ENCODE peak calls at places on chromosomes 13 and 19, in six cellular contexts. S is OCI-LY7, Q is heart right ventricle, L is psoas muscle, G is lower lobe of right lung, P is iPS DF 6.9. I is an unnamed sample.

GRCh38 chr19:4831351-4832340 is at the start of gene TICAM1:
- DNase-seq in S (peak; percentile 70), Q (peak; percentile 82), L (peak; percentile 79), G (peak; percentile 87), P (no peak), I (peak; percentile 83)

GRCh38 chr19:38355728-38356725 is 18.3 kb upstream of the PSMD8 start:
- DNase-seq in S (no peak), Q (no peak), L (no peak), G (no peak), P (no peak), I (no peak)

GRCh38 chr13:94595943-94596574 is at the start of gene TGDS:
- DNase-seq in S (peak; percentile 89), Q (peak; percentile 91), L (peak; percentile 92), G (peak; percentile 96), P (peak; percentile 90), I (peak; percentile 92)

GRCh38 chr19:4859697-4860096 is 7.8 kb downstream of the PLIN3 start:
- DNase-seq in S (no peak), Q (no peak), L (no peak), G (no peak), P (no peak), I (no peak)

GRCh38 chr19:50794074-50794777 is 4.0 kb downstream of the ACP4 start:
- DNase-seq in S (peak; percentile 62), Q (no peak), L (no peak), G (no peak), P (no peak), I (no peak)

GRCh38 chr13:32001392-32001768 is 30.2 kb upstream of the FRY start:
- DNase-seq in S (peak; percentile 38), Q (peak; percentile 24), L (no peak), G (no peak), P (peak; percentile 25), I (peak; percentile 51)

GRCh38 chr13:29509999-29510586 is 85.4 kb downstream of the SLC7A1 start:
- DNase-seq in S (no peak), Q (no peak), L (no peak), G (no peak), P (no peak), I (no peak)

GRCh38 chr19:38740252-38740592 is 4.1 kb downstream of the CAPN12 start:
- DNase-seq in S (no peak), Q (no peak), L (no peak), G (peak; percentile 18), P (no peak), I (no peak)

GRCh38 chr19:23817519-23817918 is 58.8 kb upstream of the ZNF681 start:
- DNase-seq in S (peak; percentile 82), Q (peak; percentile 21), L (no peak), G (no peak), P (peak; percentile 25), I (no peak)

GRCh38 chr13:73171926-73172325 is 113.1 kb downstream of the KLF5 start:
- DNase-seq in S (no peak), Q (no peak), L (no peak), G (no peak), P (no peak), I (no peak)

GRCh38 chr13:61107989-61108388 is 307.7 kb downstream of the PCDH20 start:
- DNase-seq in S (no peak), Q (no peak), L (no peak), G (no peak), P (no peak), I (no peak)

GRCh38 chr19:56153507-56153906 is 12.4 kb downstream of the ZNF444 start:
- DNase-seq in S (no peak), Q (no peak), L (no peak), G (no peak), P (peak; percentile 63), I (no peak)

DNA sequence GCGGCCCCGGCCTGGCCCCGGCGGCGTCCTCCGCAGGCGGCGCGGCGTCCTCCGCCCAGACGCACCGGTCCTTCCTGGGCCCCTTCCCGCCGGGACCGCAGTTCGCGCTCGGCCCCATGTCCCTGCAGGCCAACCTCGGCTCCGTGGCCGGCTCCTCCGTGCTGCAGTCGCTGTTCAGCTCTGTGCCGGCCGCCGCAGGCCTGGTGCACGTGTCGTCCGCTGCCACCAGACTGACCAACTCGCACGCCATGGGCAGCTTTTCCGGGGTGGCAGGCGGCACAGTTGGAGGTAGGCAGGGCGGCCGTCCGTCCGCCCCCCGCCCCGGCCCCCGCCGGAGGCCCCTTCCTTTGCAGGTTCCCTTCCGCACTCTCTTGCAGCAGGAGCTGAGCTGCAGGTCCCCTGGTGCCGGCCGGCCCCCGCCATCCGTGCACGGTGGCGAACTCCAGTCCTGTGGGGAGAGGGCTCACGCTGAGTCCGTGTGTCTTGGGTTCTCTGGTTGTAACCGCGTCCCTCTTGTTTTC is 9.2 kb downstream of the PLEKHJ1 start:
- DNase-seq in S (no peak), Q (no peak), L (no peak), G (no peak), P (no peak), I (no peak)
- H3K36me3 ChIP-seq in S (peaks cover 78% of the 10 kb centered on the region), Q (peaks cover 91% of the 10 kb centered on the region), L (peaks cover 13% of the 10 kb centered on the region), G (peaks cover 97% of the 10 kb centered on the region), P (peaks cover 46% of the 10 kb centered on the region), I (peaks cover 84% of the 10 kb centered on the region)

GRCh38 chr19:42189133-42189532 is 28.3 kb downstream of the DEDD2 start:
- DNase-seq in S (no peak), Q (no peak), L (no peak), G (no peak), P (no peak), I (no peak)
- H3K4me1 ChIP-seq in S (peaks cover 15% of the 10 kb centered on the region), Q (no peaks in the 10 kb centered on the region), L (no peaks in the 10 kb centered on the region), G (peaks cover 30% of the 10 kb centered on the region), P (no peaks in the 10 kb centered on the region), I (no peaks in the 10 kb centered on the region)

GRCh38 chr13:110635405-110636002 is 20.2 kb downstream of the NAXD start:
- DNase-seq in S (no peak), Q (no peak), L (no peak), G (peak; percentile 33), P (no peak), I (no peak)

GRCh38 chr13:110634558-110634957 is 19.2 kb downstream of the NAXD start:
- DNase-seq in S (no peak), Q (no peak), L (no peak), G (peak; percentile 20), P (no peak), I (no peak)

GRCh38 chr13:110636053-110636475 is 20.7 kb downstream of the NAXD start:
- DNase-seq in S (no peak), Q (no peak), L (no peak), G (peak; percentile 28), P (no peak), I (no peak)

GRCh38 chr13:110636701-110637201 is 21.4 kb downstream of the NAXD start:
- DNase-seq in S (no peak), Q (no peak), L (no peak), G (peak; percentile 41), P (no peak), I (no peak)

DNA sequence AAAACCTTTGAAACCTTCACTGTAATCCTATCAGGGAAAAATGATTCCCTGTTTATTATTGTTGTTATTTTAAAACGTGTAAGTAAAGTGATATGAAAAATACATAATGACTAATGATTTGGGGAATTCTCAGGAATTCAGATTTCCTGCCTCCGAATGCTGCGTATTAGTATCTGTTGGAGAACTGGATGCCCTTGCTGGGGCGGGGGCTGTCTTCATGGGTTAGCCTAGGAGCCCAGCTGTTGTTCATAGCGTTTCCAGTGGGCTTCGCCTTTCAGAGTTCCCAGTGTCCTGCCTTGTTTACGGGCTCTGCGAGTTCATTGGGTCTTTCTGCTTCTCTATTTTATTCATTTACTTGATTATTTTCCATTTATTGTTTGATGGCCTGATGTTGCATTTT is 18.4 kb downstream of the NAXD start:
- DNase-seq in S (no peak), Q (no peak), L (no peak), G (no peak), P (no peak), I (no peak)
- H3K36me3 ChIP-seq in S (peaks cover 48% of the 10 kb centered on the region), Q (peaks cover 72% of the 10 kb centered on the region), L (no peaks in the 10 kb centered on the region), G (peaks cover 78% of the 10 kb centered on the region), P (peaks cover 23% of the 10 kb centered on the region), I (peaks cover 69% of the 10 kb centered on the region)

GRCh38 chr13:99367663-99368448 is 60.7 kb upstream of the GPR183 start:
- DNase-seq in S (no peak), Q (no peak), L (no peak), G (no peak), P (no peak), I (no peak)
- H3K4me1 ChIP-seq in S (no peaks in the 10 kb centered on the region), Q (no peaks in the 10 kb centered on the region), L (peaks cover 6% of the 10 kb centered on the region), G (no peaks in the 10 kb centered on the region), P (no peaks in the 10 kb centered on the region), I (peaks cover 28% of the 10 kb centered on the region)

DNA sequence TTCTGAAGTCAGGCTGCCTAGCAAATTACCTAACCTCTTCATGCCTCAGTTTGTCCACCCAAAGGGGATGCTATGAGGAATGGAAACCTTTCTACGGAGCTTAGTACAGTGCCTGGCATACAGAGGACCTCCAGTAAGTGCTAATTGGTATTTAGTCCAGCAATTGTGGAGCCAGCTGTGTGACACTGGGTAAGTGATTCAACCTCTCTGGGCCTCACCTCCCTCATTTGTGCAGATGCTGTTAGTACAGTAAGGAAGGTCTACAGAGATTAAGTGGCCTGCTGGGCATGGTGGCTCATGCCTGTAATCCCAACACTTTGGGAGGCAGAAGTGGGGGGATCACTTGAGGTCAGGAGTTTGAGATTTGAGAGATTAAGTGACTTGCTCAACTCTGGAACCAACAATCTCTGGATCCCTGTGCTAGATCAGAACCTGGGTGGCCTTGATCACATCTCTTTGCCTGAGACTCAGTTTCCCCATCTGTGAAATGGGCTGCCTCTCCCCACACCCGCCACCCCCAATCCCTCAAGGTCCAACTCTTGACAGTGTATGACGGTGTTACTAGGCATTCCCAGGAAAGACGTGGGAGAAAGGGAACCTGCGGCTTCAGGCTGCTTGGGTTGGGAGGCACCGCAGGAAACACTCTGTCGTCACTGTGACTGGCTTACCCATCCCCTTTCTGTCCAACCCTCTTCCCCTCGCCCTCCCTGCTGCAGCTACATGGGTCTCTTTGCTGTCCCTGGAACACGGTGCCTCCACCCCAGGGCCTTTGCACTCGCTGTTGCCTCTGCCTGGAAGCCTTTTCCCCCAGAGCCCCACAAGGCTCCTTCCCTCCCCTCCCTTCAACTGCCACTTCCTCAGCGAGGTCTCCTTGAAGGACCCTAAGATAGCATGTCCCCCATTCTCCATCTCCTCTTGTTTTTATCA is 18.3 kb downstream of the PRKD2 start:
- DNase-seq in S (no peak), Q (no peak), L (no peak), G (no peak), P (no peak), I (no peak)
- H3K36me3 ChIP-seq in S (peaks cover 99% of the 10 kb centered on the region), Q (peaks cover 94% of the 10 kb centered on the region), L (peaks cover 3% of the 10 kb centered on the region), G (peaks cover 91% of the 10 kb centered on the region), P (peaks cover 20% of the 10 kb centered on the region), I (peaks cover 90% of the 10 kb centered on the region)

I was measured in left ventricle myocardium inferior.